ENCODE peak calls at places on chromosome 13, in eight cellular contexts. One of them, this sample, is unnamed.

GRCh38 chr13:110712081-110712848 is 1.2 kb upstream of the ING1 start:
- DNase-seq in AG09319: peak; percentile 53
- DNase-seq in heart left ventricle: peak; percentile 93
- DNase-seq in GM23338: peak; percentile 90
- DNase-seq in CD4-positive, alpha-beta T cell: peak; percentile 87
- DNase-seq in BE2C: peak; percentile 89
- DNase-seq in testis: peak; percentile 92
- DNase-seq in mesothelial cell of epicardium: peak; percentile 71
- DNase-seq in this sample: peak; percentile 78

GRCh38 chr13:26019881-26020535 is 31.8 kb downstream of the SHISA2 start:
- DNase-seq in AG09319: no peak
- DNase-seq in GM23338: no peak
- DNase-seq in BE2C: no peak
- DNase-seq in heart left ventricle: no peak
- DNase-seq in mesothelial cell of epicardium: no peak
- DNase-seq in CD4-positive, alpha-beta T cell: no peak
- DNase-seq in testis: no peak
- DNase-seq in this sample: no peak

GRCh38 chr13:95540848-95541247 is 11.7 kb upstream of the CLDN10 start:
- DNase-seq in testis: no peak
- DNase-seq in AG09319: no peak
- DNase-seq in heart left ventricle: peak; percentile 68
- DNase-seq in CD4-positive, alpha-beta T cell: no peak
- DNase-seq in BE2C: no peak
- DNase-seq in GM23338: peak; percentile 4
- DNase-seq in mesothelial cell of epicardium: no peak
- DNase-seq in this sample: no peak

GRCh38 chr13:32535140-32535539 is 3.5 kb downstream of the N4BP2L2 start:
- DNase-seq in BE2C: no peak
- DNase-seq in testis: no peak
- DNase-seq in heart left ventricle: no peak
- DNase-seq in mesothelial cell of epicardium: no peak
- DNase-seq in CD4-positive, alpha-beta T cell: no peak
- DNase-seq in AG09319: no peak
- DNase-seq in GM23338: no peak
- DNase-seq in this sample: no peak

GRCh38 chr13:57644106-57644505 is 12.6 kb downstream of the PCDH17 start:
- DNase-seq in heart left ventricle: no peak
- DNase-seq in testis: no peak
- DNase-seq in CD4-positive, alpha-beta T cell: no peak
- DNase-seq in GM23338: no peak
- DNase-seq in AG09319: no peak
- DNase-seq in BE2C: no peak
- DNase-seq in mesothelial cell of epicardium: no peak
- DNase-seq in this sample: no peak

GRCh38 chr13:113926951-113927660 is 46.8 kb downstream of the C13orf46 start:
- DNase-seq in BE2C: peak; percentile 56
- DNase-seq in CD4-positive, alpha-beta T cell: no peak
- DNase-seq in AG09319: no peak
- DNase-seq in GM23338: no peak
- DNase-seq in testis: peak; percentile 13
- DNase-seq in mesothelial cell of epicardium: no peak
- DNase-seq in heart left ventricle: peak; percentile 72
- DNase-seq in this sample: no peak

GRCh38 chr13:21109168-21109567 is 47.8 kb upstream of the LATS2 start:
- DNase-seq in testis: no peak
- DNase-seq in AG09319: no peak
- DNase-seq in BE2C: no peak
- DNase-seq in heart left ventricle: no peak
- DNase-seq in mesothelial cell of epicardium: no peak
- DNase-seq in GM23338: no peak
- DNase-seq in CD4-positive, alpha-beta T cell: no peak
- DNase-seq in this sample: no peak

GRCh38 chr13:114109646-114110045 is 22.8 kb downstream of the RASA3 start:
- DNase-seq in BE2C: peak; percentile 72
- DNase-seq in AG09319: no peak
- DNase-seq in GM23338: no peak
- DNase-seq in testis: no peak
- DNase-seq in CD4-positive, alpha-beta T cell: no peak
- DNase-seq in heart left ventricle: peak; percentile 72
- DNase-seq in mesothelial cell of epicardium: no peak
- DNase-seq in this sample: no peak

GRCh38 chr13:40026174-40026585 is 370.7 kb downstream of the COG6 start:
- DNase-seq in GM23338: no peak
- DNase-seq in mesothelial cell of epicardium: no peak
- DNase-seq in heart left ventricle: no peak
- DNase-seq in AG09319: no peak
- DNase-seq in testis: no peak
- DNase-seq in CD4-positive, alpha-beta T cell: no peak
- DNase-seq in BE2C: no peak
- DNase-seq in this sample: no peak

GRCh38 chr13:100510208-100510997 is 78.2 kb downstream of the GGACT start:
- DNase-seq in AG09319: no peak
- DNase-seq in heart left ventricle: no peak
- DNase-seq in GM23338: peak; percentile 71
- DNase-seq in BE2C: no peak
- DNase-seq in mesothelial cell of epicardium: no peak
- DNase-seq in testis: no peak
- DNase-seq in CD4-positive, alpha-beta T cell: no peak
- DNase-seq in this sample: no peak

GRCh38 chr13:106104281-106104901 is 431.1 kb downstream of the EFNB2 start:
- DNase-seq in BE2C: no peak
- DNase-seq in GM23338: no peak
- DNase-seq in mesothelial cell of epicardium: no peak
- DNase-seq in CD4-positive, alpha-beta T cell: no peak
- DNase-seq in testis: no peak
- DNase-seq in AG09319: peak; percentile 4
- DNase-seq in heart left ventricle: no peak
- DNase-seq in this sample: no peak

GRCh38 chr13:112131081-112131739 is 64.3 kb downstream of the SOX1 start:
- DNase-seq in AG09319: no peak
- DNase-seq in testis: no peak
- DNase-seq in mesothelial cell of epicardium: no peak
- DNase-seq in heart left ventricle: no peak
- DNase-seq in BE2C: no peak
- DNase-seq in GM23338: no peak
- DNase-seq in CD4-positive, alpha-beta T cell: no peak
- DNase-seq in this sample: no peak

GRCh38 chr13:47025791-47026419 is 129.1 kb upstream of the HTR2A start:
- DNase-seq in CD4-positive, alpha-beta T cell: no peak
- DNase-seq in BE2C: peak; percentile 15
- DNase-seq in mesothelial cell of epicardium: no peak
- DNase-seq in AG09319: no peak
- DNase-seq in GM23338: no peak
- DNase-seq in testis: peak; percentile 35
- DNase-seq in heart left ventricle: no peak
- DNase-seq in this sample: no peak

GRCh38 chr13:99796175-99796819 is 175.3 kb downstream of the ZIC5 start:
- DNase-seq in AG09319: no peak
- DNase-seq in testis: peak; percentile 23
- DNase-seq in BE2C: no peak
- DNase-seq in CD4-positive, alpha-beta T cell: no peak
- DNase-seq in mesothelial cell of epicardium: peak; percentile 37
- DNase-seq in GM23338: peak; percentile 94
- DNase-seq in heart left ventricle: no peak
- DNase-seq in this sample: peak; percentile 66

GRCh38 chr13:106625578-106625977 is 57.6 kb upstream of the ARGLU1 start:
- DNase-seq in heart left ventricle: no peak
- DNase-seq in BE2C: no peak
- DNase-seq in testis: no peak
- DNase-seq in AG09319: no peak
- DNase-seq in CD4-positive, alpha-beta T cell: no peak
- DNase-seq in GM23338: no peak
- DNase-seq in mesothelial cell of epicardium: no peak
- DNase-seq in this sample: no peak

GRCh38 chr13:110486061-110486780 is 75.3 kb downstream of the RAB20 start:
- DNase-seq in heart left ventricle: no peak
- DNase-seq in CD4-positive, alpha-beta T cell: no peak
- DNase-seq in AG09319: no peak
- DNase-seq in BE2C: no peak
- DNase-seq in GM23338: peak; percentile 55
- DNase-seq in testis: no peak
- DNase-seq in mesothelial cell of epicardium: no peak
- DNase-seq in this sample: no peak

GRCh38 chr13:44573790-44574465 is 2.2 kb downstream of the TSC22D1 start:
- DNase-seq in mesothelial cell of epicardium: no peak
- DNase-seq in GM23338: peak; percentile 70
- DNase-seq in CD4-positive, alpha-beta T cell: no peak
- DNase-seq in testis: no peak
- DNase-seq in AG09319: no peak
- DNase-seq in heart left ventricle: no peak
- DNase-seq in BE2C: peak; percentile 50
- DNase-seq in this sample: no peak
- TF ChIP-seq CTCF in mesothelial cell of epicardium: peak; percentile 28
- TF ChIP-seq CTCF in GM23338: peak; percentile 25
- TF ChIP-seq CTCF in CD4-positive, alpha-beta T cell: no peak
- TF ChIP-seq CTCF in testis: no peak
- TF ChIP-seq CTCF in AG09319: peak; percentile 38
- TF ChIP-seq CTCF in heart left ventricle: no peak
- TF ChIP-seq CTCF in BE2C: peak; percentile 67
- TF ChIP-seq CTCF in this sample: peak; percentile 52

DNA sequence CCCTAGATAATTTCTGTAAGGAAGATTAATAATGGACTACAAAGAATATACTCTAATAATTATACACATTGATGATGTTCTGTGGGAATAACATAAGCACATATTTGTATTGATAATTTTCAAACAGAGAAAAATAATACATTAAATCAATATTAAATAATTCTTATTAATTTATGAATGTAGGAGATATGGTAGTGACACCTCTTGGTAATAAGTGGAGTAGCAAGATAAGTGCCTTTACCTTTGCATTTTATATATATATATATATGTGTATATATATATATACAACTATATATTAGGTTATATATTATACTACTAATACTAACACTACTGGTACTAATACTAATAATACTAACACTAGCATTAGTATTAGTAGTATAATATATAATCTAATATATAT is 905.8 kb downstream of the SLITRK1 start:
- DNase-seq in heart left ventricle: no peak
- DNase-seq in BE2C: no peak
- DNase-seq in mesothelial cell of epicardium: no peak
- DNase-seq in AG09319: no peak
- DNase-seq in GM23338: no peak
- DNase-seq in CD4-positive, alpha-beta T cell: no peak
- DNase-seq in testis: no peak
- DNase-seq in this sample: no peak
- TF ChIP-seq CTCF in heart left ventricle: no peak
- TF ChIP-seq CTCF in BE2C: no peak
- TF ChIP-seq CTCF in mesothelial cell of epicardium: no peak
- TF ChIP-seq CTCF in AG09319: no peak
- TF ChIP-seq CTCF in GM23338: no peak
- TF ChIP-seq CTCF in CD4-positive, alpha-beta T cell: no peak
- TF ChIP-seq CTCF in testis: no peak
- TF ChIP-seq CTCF in this sample: peak; percentile 7

GRCh38 chr13:74683411-74683810 is 549.2 kb upstream of the KLF12 start:
- DNase-seq in GM23338: peak; percentile 17
- DNase-seq in BE2C: no peak
- DNase-seq in mesothelial cell of epicardium: no peak
- DNase-seq in testis: no peak
- DNase-seq in heart left ventricle: no peak
- DNase-seq in CD4-positive, alpha-beta T cell: no peak
- DNase-seq in AG09319: no peak
- DNase-seq in this sample: no peak
- TF ChIP-seq CTCF in GM23338: peak; percentile 26
- TF ChIP-seq CTCF in BE2C: no peak
- TF ChIP-seq CTCF in mesothelial cell of epicardium: no peak
- TF ChIP-seq CTCF in testis: no peak
- TF ChIP-seq CTCF in heart left ventricle: no peak
- TF ChIP-seq CTCF in CD4-positive, alpha-beta T cell: no peak
- TF ChIP-seq CTCF in AG09319: no peak
- TF ChIP-seq CTCF in this sample: no peak

GRCh38 chr13:37602743-37603381 is 4.3 kb upstream of the POSTN start:
- DNase-seq in mesothelial cell of epicardium: no peak
- DNase-seq in BE2C: no peak
- DNase-seq in heart left ventricle: no peak
- DNase-seq in testis: no peak
- DNase-seq in CD4-positive, alpha-beta T cell: no peak
- DNase-seq in GM23338: no peak
- DNase-seq in AG09319: no peak
- DNase-seq in this sample: no peak
- TF ChIP-seq CTCF in mesothelial cell of epicardium: peak; percentile 57
- TF ChIP-seq CTCF in BE2C: peak; percentile 25
- TF ChIP-seq CTCF in heart left ventricle: peak; percentile 67
- TF ChIP-seq CTCF in testis: no peak
- TF ChIP-seq CTCF in CD4-positive, alpha-beta T cell: no peak
- TF ChIP-seq CTCF in GM23338: peak; percentile 66
- TF ChIP-seq CTCF in AG09319: peak; percentile 56
- TF ChIP-seq CTCF in this sample: peak; percentile 62

GRCh38 chr13:24270639-24271131 is 38.7 kb upstream of the C1QTNF9 start:
- DNase-seq in CD4-positive, alpha-beta T cell: no peak
- DNase-seq in AG09319: no peak
- DNase-seq in GM23338: peak; percentile 24
- DNase-seq in BE2C: no peak
- DNase-seq in heart left ventricle: peak; percentile 79
- DNase-seq in mesothelial cell of epicardium: no peak
- DNase-seq in testis: peak; percentile 86
- DNase-seq in this sample: no peak
- TF ChIP-seq CTCF in CD4-positive, alpha-beta T cell: no peak
- TF ChIP-seq CTCF in AG09319: no peak
- TF ChIP-seq CTCF in GM23338: no peak
- TF ChIP-seq CTCF in BE2C: no peak
- TF ChIP-seq CTCF in heart left ventricle: no peak
- TF ChIP-seq CTCF in mesothelial cell of epicardium: no peak
- TF ChIP-seq CTCF in testis: peak; percentile 95
- TF ChIP-seq CTCF in this sample: no peak

GRCh38 chr13:108267338-108267737 is 2.2 kb upstream of the TNFSF13B start:
- DNase-seq in CD4-positive, alpha-beta T cell: no peak
- DNase-seq in mesothelial cell of epicardium: no peak
- DNase-seq in GM23338: no peak
- DNase-seq in AG09319: no peak
- DNase-seq in testis: no peak
- DNase-seq in heart left ventricle: no peak
- DNase-seq in BE2C: no peak
- DNase-seq in this sample: no peak
- TF ChIP-seq CTCF in CD4-positive, alpha-beta T cell: no peak
- TF ChIP-seq CTCF in mesothelial cell of epicardium: no peak
- TF ChIP-seq CTCF in GM23338: no peak
- TF ChIP-seq CTCF in AG09319: no peak
- TF ChIP-seq CTCF in testis: no peak
- TF ChIP-seq CTCF in heart left ventricle: no peak
- TF ChIP-seq CTCF in BE2C: no peak
- TF ChIP-seq CTCF in this sample: no peak

GRCh38 chr13:30038884-30039283 is 188.5 kb upstream of the UBL3 start:
- DNase-seq in mesothelial cell of epicardium: no peak
- DNase-seq in CD4-positive, alpha-beta T cell: no peak
- DNase-seq in heart left ventricle: no peak
- DNase-seq in testis: no peak
- DNase-seq in GM23338: no peak
- DNase-seq in AG09319: peak; percentile 52
- DNase-seq in BE2C: no peak
- DNase-seq in this sample: no peak
- TF ChIP-seq CTCF in mesothelial cell of epicardium: no peak
- TF ChIP-seq CTCF in CD4-positive, alpha-beta T cell: no peak
- TF ChIP-seq CTCF in heart left ventricle: no peak
- TF ChIP-seq CTCF in testis: no peak
- TF ChIP-seq CTCF in GM23338: no peak
- TF ChIP-seq CTCF in AG09319: peak; percentile 25
- TF ChIP-seq CTCF in BE2C: no peak
- TF ChIP-seq CTCF in this sample: no peak

DNA sequence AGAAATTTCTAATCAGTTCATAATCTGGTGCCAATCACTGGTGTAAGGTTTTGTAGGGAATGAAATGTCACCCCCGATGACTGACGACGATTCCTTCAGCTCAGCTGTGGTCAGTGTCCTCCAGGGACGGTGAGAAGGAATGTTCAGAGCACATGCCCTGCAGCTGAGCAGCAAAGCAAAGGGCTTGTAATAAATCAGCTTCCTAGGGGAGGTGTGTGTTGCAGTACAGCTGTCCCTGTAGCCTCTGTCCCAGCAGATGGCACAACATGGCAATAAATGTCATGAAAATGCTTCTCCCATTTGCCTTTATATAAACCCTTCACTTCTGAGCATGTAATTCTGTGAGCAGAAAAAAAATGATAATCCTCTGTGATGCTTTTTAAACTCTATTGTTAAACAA is 102.4 kb downstream of the FAM216B start:
- DNase-seq in testis: peak; percentile 46
- DNase-seq in BE2C: peak; percentile 67
- DNase-seq in AG09319: peak; percentile 23
- DNase-seq in CD4-positive, alpha-beta T cell: no peak
- DNase-seq in heart left ventricle: no peak
- DNase-seq in GM23338: no peak
- DNase-seq in mesothelial cell of epicardium: no peak
- DNase-seq in this sample: no peak
- TF ChIP-seq CTCF in testis: no peak
- TF ChIP-seq CTCF in BE2C: peak; percentile 63
- TF ChIP-seq CTCF in AG09319: peak; percentile 31
- TF ChIP-seq CTCF in CD4-positive, alpha-beta T cell: no peak
- TF ChIP-seq CTCF in heart left ventricle: peak; percentile 16
- TF ChIP-seq CTCF in GM23338: peak; percentile 20
- TF ChIP-seq CTCF in mesothelial cell of epicardium: no peak
- TF ChIP-seq CTCF in this sample: no peak